ENCODE peak calls at places on chromosomes 4 and X, in six cellular contexts. C is NCI-H1105, D is IMR-90, P is lower leg skin, V is right atrium auricular region, S is cardiac fibroblast. I is an unnamed sample.

GRCh38 chr4:100746141-100746540 is 228.3 kb upstream of the EMCN start:
- DNase-seq in C (no peak), S (no peak), V (no peak), P (no peak), D (no peak), I (no peak)

GRCh38 chr4:78298618-78299017 is 241.5 kb downstream of the FRAS1 start:
- DNase-seq in V (no peak), P (no peak), S (peak; percentile 20), D (peak; percentile 58), C (no peak), I (no peak)

GRCh38 chr4:57131849-57132745 is 21.9 kb upstream of the IGFBP7 start:
- DNase-seq in C (peak; percentile 29), V (no peak), P (no peak), D (peak; percentile 24), S (peak; percentile 15), I (no peak)

GRCh38 chr4:149972407-149972806 is 105.8 kb upstream of the DCLK2 start:
- DNase-seq in S (no peak), P (no peak), V (no peak), C (no peak), D (peak; percentile 28), I (no peak)

GRCh38 chrX:40158036-40158706 is 60.4 kb upstream of the BCOR start:
- DNase-seq in V (no peak), S (peak; percentile 19), C (peak; percentile 11), P (no peak), D (peak; percentile 17), I (no peak)

GRCh38 chrX:120514236-120514635 is 45.1 kb upstream of the LAMP2 start:
- DNase-seq in P (no peak), D (peak; percentile 25), V (no peak), S (peak; percentile 39), C (no peak), I (no peak)

GRCh38 chr4:69321153-69321729 is 41.0 kb downstream of the UGT2B28 start:
- DNase-seq in C (peak; percentile 74), S (no peak), V (no peak), D (no peak), P (no peak), I (no peak)

GRCh38 chrX:123339201-123339905 is 155.3 kb downstream of the GRIA3 start:
- DNase-seq in D (no peak), S (peak; percentile 57), C (no peak), V (no peak), P (no peak), I (peak; percentile 52)

GRCh38 chrX:38558681-38559080 is 2.7 kb upstream of the TSPAN7 start:
- DNase-seq in D (no peak), C (no peak), V (no peak), S (peak; percentile 10), P (no peak), I (no peak)

GRCh38 chr4:32142075-32142474 is 1421.9 kb downstream of the PCDH7 start:
- DNase-seq in P (no peak), S (no peak), C (no peak), V (no peak), D (no peak), I (no peak)

GRCh38 chr4:47837582-47838294 is at the start of gene CORIN:
- DNase-seq in D (no peak), P (no peak), C (no peak), V (no peak), S (no peak), I (no peak)

GRCh38 chrX:20320461-20321159 is 53.9 kb upstream of the RPS6KA3 start:
- DNase-seq in V (no peak), D (no peak), C (no peak), P (no peak), S (no peak), I (no peak)

GRCh38 chr4:76546282-76547166 is 111.5 kb downstream of the SHROOM3 start:
- DNase-seq in D (peak; percentile 86), V (no peak), P (no peak), C (no peak), S (peak; percentile 90), I (peak; percentile 88)

GRCh38 chrX:68440438-68440837 is 7.1 kb upstream of the OPHN1 start:
- DNase-seq in P (no peak), V (no peak), C (peak; percentile 0), D (no peak), S (no peak), I (no peak)

GRCh38 chr4:99341426-99341825 is 11.1 kb downstream of the ADH1C start:
- DNase-seq in C (no peak), V (no peak), D (no peak), P (no peak), S (no peak), I (no peak)

GRCh38 chr4:3323071-3323481 is 30.3 kb downstream of the RGS12 start:
- DNase-seq in V (peak; percentile 40), D (no peak), P (peak; percentile 57), C (no peak), S (no peak), I (no peak)

GRCh38 chr4:122384245-122384644 is 5.4 kb downstream of the ADAD1 start:
- DNase-seq in D (no peak), S (no peak), C (no peak), V (no peak), P (no peak), I (no peak)

GRCh38 chr4:126776361-126776760 is 856.4 kb upstream of the INTU start:
- DNase-seq in D (no peak), C (no peak), P (no peak), V (no peak), S (no peak), I (no peak)

GRCh38 chrX:63430026-63430425 is 78.9 kb upstream of the SPIN4 start:
- DNase-seq in C (no peak), D (no peak), S (no peak), P (no peak), V (no peak), I (no peak)

GRCh38 chr4:168480991-168481588 is 798 bp upstream of the DDX60L start:
- DNase-seq in P (no peak), C (peak; percentile 5), D (peak; percentile 85), S (peak; percentile 92), V (no peak), I (peak; percentile 55)

GRCh38 chr4:747546-748170 is 42.0 kb downstream of the PCGF3 start:
- DNase-seq in P (no peak), D (no peak), S (no peak), C (no peak), V (no peak), I (no peak)

GRCh38 chrX:129522184-129523059 is 868 bp downstream of the SMARCA1 start:
- DNase-seq in C (peak; percentile 3), P (no peak), V (no peak), S (peak; percentile 60), D (peak; percentile 54), I (no peak)

GRCh38 chrX:107731831-107732502 is 43.6 kb downstream of the TSC22D3 start:
- DNase-seq in C (peak; percentile 22), S (peak; percentile 91), D (peak; percentile 58), V (peak; percentile 92), P (peak; percentile 94), I (no peak)

GRCh38 chrX:39296472-39296871 is 495.2 kb downstream of the MID1IP1 start:
- DNase-seq in P (no peak), D (no peak), V (no peak), C (no peak), S (no peak), I (no peak)

GRCh38 chr4:99180367-99181169 is 36.5 kb upstream of the ADH4 start:
- DNase-seq in P (no peak), S (peak; percentile 86), C (no peak), D (peak; percentile 83), V (no peak), I (peak; percentile 44)

GRCh38 chr4:102734116-102734515 is 26.7 kb downstream of the MANBA start:
- DNase-seq in C (no peak), S (no peak), D (no peak), V (no peak), P (no peak), I (no peak)

GRCh38 chr4:89140168-89140759 is 28.9 kb downstream of the TIGD2 start:
- DNase-seq in V (no peak), S (no peak), D (no peak), C (no peak), P (no peak), I (no peak)

GRCh38 chrX:5397409-5397808 is 831.3 kb downstream of the NLGN4X start:
- DNase-seq in V (no peak), S (no peak), P (no peak), D (no peak), C (no peak), I (no peak)

GRCh38 chr4:97367878-97368277 is 775.4 kb downstream of the STPG2 start:
- DNase-seq in D (no peak), P (no peak), S (peak; percentile 51), V (no peak), C (no peak), I (no peak)

GRCh38 chr4:144820115-144820514 is 174.2 kb downstream of the HHIP start:
- DNase-seq in V (no peak), C (no peak), S (peak; percentile 69), D (peak; percentile 11), P (no peak), I (peak; percentile 7)

GRCh38 chr4:90995996-90996395 is 868.8 kb downstream of the CCSER1 start:
- DNase-seq in V (no peak), C (no peak), P (no peak), D (no peak), S (no peak), I (no peak)

GRCh38 chr4:6750302-6751221 is 32.0 kb upstream of the KIAA0232 start:
- DNase-seq in S (no peak), V (no peak), P (no peak), C (no peak), D (no peak), I (no peak)

GRCh38 chr4:99205104-99205979 is 13.7 kb downstream of the ADH6 start:
- DNase-seq in P (no peak), V (peak; percentile 67), D (peak; percentile 34), C (no peak), S (peak; percentile 70), I (no peak)

GRCh38 chr4:83851261-83852084 is 315.6 kb downstream of the GPAT3 start:
- DNase-seq in P (no peak), C (no peak), D (peak; percentile 37), S (peak; percentile 69), V (no peak), I (no peak)

GRCh38 chr4:81030617-81031388 is at the start of gene BMP3:
- DNase-seq in S (peak; percentile 21), P (no peak), D (peak; percentile 18), C (peak; percentile 12), V (no peak), I (no peak)

GRCh38 chrX:41276661-41277506 is 57.1 kb upstream of the DDX3X start:
- DNase-seq in S (no peak), V (no peak), D (no peak), C (no peak), P (no peak), I (no peak)

GRCh38 chr4:146288188-146288587 is 73.8 kb downstream of the REELD1 start:
- DNase-seq in V (no peak), S (no peak), P (no peak), D (no peak), C (no peak), I (no peak)

GRCh38 chrX:44904542-44905115 is 31.6 kb downstream of the KDM6A start:
- DNase-seq in C (no peak), D (no peak), S (no peak), P (no peak), V (no peak), I (no peak)

GRCh38 chr4:41181037-41181436 is 33.3 kb downstream of the APBB2 start:
- DNase-seq in D (no peak), P (no peak), S (no peak), C (peak; percentile 33), V (no peak), I (no peak)